ENCODE peak calls at places on chromosomes 4 and X, in six cellular contexts. U, V, F, R, G and J are unnamed samples.

GRCh38 chr4:106034205-106034604 is 138.9 kb downstream of the NPNT start:
- DNase-seq in R (no peak), G (peak), V (no peak), U (no peak), F (no peak), J (no peak)

GRCh38 chr4:69907151-69907550 is 23.7 kb upstream of the CSN1S1 start:
- DNase-seq in F (peak), U (no peak), V (no peak), R (no peak), G (peak), J (no peak)

GRCh38 chr4:13543648-13544555 is at the start of gene NKX3-2:
- DNase-seq in F (no peak), R (peak), G (no peak), V (no peak), U (no peak), J (no peak)

GRCh38 chr4:140839888-140840790 is 84.0 kb upstream of the TBC1D9 start:
- DNase-seq in U (no peak), V (no peak), F (no peak), G (no peak), R (no peak), J (no peak)

GRCh38 chr4:33160126-33160525 is 2440.0 kb downstream of the PCDH7 start:
- DNase-seq in U (no peak), R (no peak), F (peak), G (no peak), V (no peak), J (no peak)

GRCh38 chr4:109755656-109756055 is 25.8 kb upstream of the PLA2G12A start:
- DNase-seq in G (peak), F (no peak), U (no peak), V (no peak), R (no peak), J (no peak)

GRCh38 chr4:73676881-73677323 is 56.7 kb upstream of the RASSF6 start:
- DNase-seq in V (no peak), U (no peak), F (no peak), R (no peak), G (peak), J (no peak)

GRCh38 chr4:177441061-177441802 is 1.0 kb downstream of the AGA start:
- DNase-seq in F (no peak), U (no peak), G (no peak), R (peak), V (peak), J (no peak)

GRCh38 chr4:2166253-2166652 is 75.7 kb downstream of the HAUS3 start:
- DNase-seq in G (no peak), U (no peak), R (no peak), F (no peak), V (no peak), J (no peak)

GRCh38 chr4:10074767-10075105 is 41.9 kb downstream of the WDR1 start:
- DNase-seq in F (peak), G (no peak), R (no peak), U (no peak), V (no peak), J (no peak)

GRCh38 chrX:103571121-103571520 is 14.2 kb upstream of the TCEAL4 start:
- DNase-seq in V (no peak), U (no peak), G (no peak), R (no peak), F (no peak), J (no peak)

GRCh38 chr4:5717449-5718158 is 6.6 kb downstream of the EVC start:
- DNase-seq in V (no peak), R (no peak), U (no peak), G (no peak), F (no peak), J (no peak)

GRCh38 chrX:71143508-71143907 is 1.1 kb upstream of the NLGN3 start:
- DNase-seq in R (no peak), F (no peak), G (no peak), V (no peak), U (peak), J (no peak)

GRCh38 chr4:169115897-169116254 is 105.8 kb upstream of the CBR4 start:
- DNase-seq in U (no peak), R (no peak), F (peak), G (peak), V (no peak), J (no peak)

GRCh38 chr4:78962597-78963115 is 23.4 kb upstream of the PAQR3 start:
- DNase-seq in R (no peak), U (no peak), G (no peak), V (no peak), F (no peak), J (no peak)

GRCh38 chr4:87848622-87849351 is 16.0 kb downstream of the MEPE start:
- DNase-seq in R (peak), G (peak), U (peak), F (peak), V (peak), J (no peak)

GRCh38 chr4:42412251-42412650 is 15.0 kb downstream of the SHISA3 start:
- DNase-seq in F (peak), V (no peak), U (no peak), R (no peak), G (peak), J (no peak)

GRCh38 chr4:135718019-135718418 is 1516.4 kb upstream of the PABPC4L start:
- DNase-seq in V (no peak), F (no peak), R (no peak), U (no peak), G (no peak), J (no peak)

GRCh38 chr4:57182132-57182874 is 72.1 kb upstream of the IGFBP7 start:
- DNase-seq in F (no peak), U (peak), R (no peak), V (no peak), G (no peak), J (no peak)

GRCh38 chrX:69116077-69116476 is 49.2 kb downstream of the PJA1 start:
- DNase-seq in U (no peak), V (no peak), G (peak), F (no peak), R (no peak), J (no peak)

GRCh38 chr4:7781361-7781760 is 158.3 kb downstream of the AFAP1 start:
- DNase-seq in U (peak), F (peak), V (no peak), R (no peak), G (no peak), J (peak)

GRCh38 chr4:4831825-4832224 is 27.6 kb upstream of the MSX1 start:
- DNase-seq in F (no peak), G (no peak), R (no peak), U (no peak), V (no peak), J (no peak)

GRCh38 chr4:80637190-80637589 is 301.7 kb downstream of the CFAP299 start:
- DNase-seq in F (no peak), V (no peak), R (no peak), G (no peak), U (no peak), J (no peak)